ENCODE peak calls at places on chromosomes 2 and 18, in seven cellular contexts. One of them, this sample, is unnamed.
A peak's percentile ranks its signal among the peaks of the same experiment; 100 is the strongest.

GRCh38 chr2:233929352-233929843 is 12.2 kb downstream of the TRPM8 start:
- DNase-seq in heart right ventricle: no peak
- DNase-seq in HFFc6: no peak
- DNase-seq in ascending aorta: no peak
- DNase-seq in NCI-H2029: no peak
- DNase-seq in NCI-H82: no peak
- DNase-seq in stimulated activated CD4-positive, alpha-beta T cell treated with anti-CD3 and anti-CD28 coated beads, Interleukin-12 subunit alpha, Interleukin-12 subunit beta, amount 100 ng/mL, for 48 hours: no peak
- DNase-seq in this sample: no peak

GRCh38 chr2:199988176-199988575 is 32.8 kb downstream of the MAIP1 start:
- DNase-seq in stimulated activated CD4-positive, alpha-beta T cell treated with anti-CD3 and anti-CD28 coated beads, Interleukin-12 subunit alpha, Interleukin-12 subunit beta, amount 100 ng/mL, for 48 hours: no peak
- DNase-seq in HFFc6: no peak
- DNase-seq in NCI-H2029: no peak
- DNase-seq in ascending aorta: no peak
- DNase-seq in NCI-H82: peak; percentile 9
- DNase-seq in heart right ventricle: no peak
- DNase-seq in this sample: no peak

GRCh38 chr2:119756837-119757236 is 2.9 kb upstream of the PTPN4 start:
- DNase-seq in NCI-H2029: no peak
- DNase-seq in NCI-H82: no peak
- DNase-seq in ascending aorta: peak; percentile 74
- DNase-seq in HFFc6: peak; percentile 68
- DNase-seq in stimulated activated CD4-positive, alpha-beta T cell treated with anti-CD3 and anti-CD28 coated beads, Interleukin-12 subunit alpha, Interleukin-12 subunit beta, amount 100 ng/mL, for 48 hours: peak; percentile 41
- DNase-seq in heart right ventricle: peak; percentile 56
- DNase-seq in this sample: no peak

GRCh38 chr2:31528823-31529222 is 51.9 kb downstream of the SRD5A2 start:
- DNase-seq in NCI-H82: no peak
- DNase-seq in heart right ventricle: no peak
- DNase-seq in ascending aorta: no peak
- DNase-seq in HFFc6: no peak
- DNase-seq in NCI-H2029: no peak
- DNase-seq in stimulated activated CD4-positive, alpha-beta T cell treated with anti-CD3 and anti-CD28 coated beads, Interleukin-12 subunit alpha, Interleukin-12 subunit beta, amount 100 ng/mL, for 48 hours: no peak
- DNase-seq in this sample: peak; percentile 68

GRCh38 chr2:240595381-240596079 is 9.0 kb downstream of the CAPN10 start:
- DNase-seq in NCI-H82: peak; percentile 63
- DNase-seq in NCI-H2029: no peak
- DNase-seq in heart right ventricle: no peak
- DNase-seq in HFFc6: no peak
- DNase-seq in ascending aorta: peak; percentile 63
- DNase-seq in stimulated activated CD4-positive, alpha-beta T cell treated with anti-CD3 and anti-CD28 coated beads, Interleukin-12 subunit alpha, Interleukin-12 subunit beta, amount 100 ng/mL, for 48 hours: no peak
- DNase-seq in this sample: no peak

GRCh38 chr2:46421361-46421760 is 58.0 kb upstream of the TMEM247 start:
- DNase-seq in HFFc6: no peak
- DNase-seq in heart right ventricle: no peak
- DNase-seq in stimulated activated CD4-positive, alpha-beta T cell treated with anti-CD3 and anti-CD28 coated beads, Interleukin-12 subunit alpha, Interleukin-12 subunit beta, amount 100 ng/mL, for 48 hours: no peak
- DNase-seq in ascending aorta: no peak
- DNase-seq in NCI-H82: no peak
- DNase-seq in NCI-H2029: no peak
- DNase-seq in this sample: no peak

GRCh38 chr18:4858378-4859127 is 338.5 kb downstream of the AKAIN1 start:
- DNase-seq in NCI-H2029: no peak
- DNase-seq in stimulated activated CD4-positive, alpha-beta T cell treated with anti-CD3 and anti-CD28 coated beads, Interleukin-12 subunit alpha, Interleukin-12 subunit beta, amount 100 ng/mL, for 48 hours: no peak
- DNase-seq in ascending aorta: no peak
- DNase-seq in NCI-H82: no peak
- DNase-seq in heart right ventricle: no peak
- DNase-seq in HFFc6: no peak
- DNase-seq in this sample: no peak

GRCh38 chr2:238387376-238387775 is 39.4 kb upstream of the ASB1 start:
- DNase-seq in stimulated activated CD4-positive, alpha-beta T cell treated with anti-CD3 and anti-CD28 coated beads, Interleukin-12 subunit alpha, Interleukin-12 subunit beta, amount 100 ng/mL, for 48 hours: no peak
- DNase-seq in heart right ventricle: no peak
- DNase-seq in ascending aorta: no peak
- DNase-seq in NCI-H82: no peak
- DNase-seq in HFFc6: no peak
- DNase-seq in NCI-H2029: no peak
- DNase-seq in this sample: no peak

GRCh38 chr2:238564286-238564920 is 137.7 kb downstream of the ASB1 start:
- DNase-seq in NCI-H82: no peak
- DNase-seq in HFFc6: no peak
- DNase-seq in heart right ventricle: no peak
- DNase-seq in ascending aorta: no peak
- DNase-seq in stimulated activated CD4-positive, alpha-beta T cell treated with anti-CD3 and anti-CD28 coated beads, Interleukin-12 subunit alpha, Interleukin-12 subunit beta, amount 100 ng/mL, for 48 hours: no peak
- DNase-seq in NCI-H2029: no peak
- DNase-seq in this sample: no peak

GRCh38 chr18:57975805-57976204 is 68.2 kb upstream of the NEDD4L start:
- DNase-seq in HFFc6: no peak
- DNase-seq in NCI-H82: no peak
- DNase-seq in NCI-H2029: no peak
- DNase-seq in stimulated activated CD4-positive, alpha-beta T cell treated with anti-CD3 and anti-CD28 coated beads, Interleukin-12 subunit alpha, Interleukin-12 subunit beta, amount 100 ng/mL, for 48 hours: no peak
- DNase-seq in heart right ventricle: no peak
- DNase-seq in ascending aorta: no peak
- DNase-seq in this sample: no peak

GRCh38 chr2:236719192-236719635 is 149.6 kb downstream of the ACKR3 start:
- DNase-seq in NCI-H2029: no peak
- DNase-seq in stimulated activated CD4-positive, alpha-beta T cell treated with anti-CD3 and anti-CD28 coated beads, Interleukin-12 subunit alpha, Interleukin-12 subunit beta, amount 100 ng/mL, for 48 hours: no peak
- DNase-seq in heart right ventricle: no peak
- DNase-seq in NCI-H82: no peak
- DNase-seq in ascending aorta: no peak
- DNase-seq in HFFc6: no peak
- DNase-seq in this sample: no peak

GRCh38 chr2:36423172-36423571 is 67.6 kb downstream of the CRIM1 start:
- DNase-seq in stimulated activated CD4-positive, alpha-beta T cell treated with anti-CD3 and anti-CD28 coated beads, Interleukin-12 subunit alpha, Interleukin-12 subunit beta, amount 100 ng/mL, for 48 hours: no peak
- DNase-seq in NCI-H2029: no peak
- DNase-seq in NCI-H82: no peak
- DNase-seq in ascending aorta: no peak
- DNase-seq in HFFc6: no peak
- DNase-seq in heart right ventricle: no peak
- DNase-seq in this sample: no peak

GRCh38 chr18:26685438-26686173 is 137.3 kb upstream of the KCTD1 start:
- DNase-seq in NCI-H82: no peak
- DNase-seq in stimulated activated CD4-positive, alpha-beta T cell treated with anti-CD3 and anti-CD28 coated beads, Interleukin-12 subunit alpha, Interleukin-12 subunit beta, amount 100 ng/mL, for 48 hours: no peak
- DNase-seq in ascending aorta: no peak
- DNase-seq in heart right ventricle: no peak
- DNase-seq in NCI-H2029: no peak
- DNase-seq in HFFc6: no peak
- DNase-seq in this sample: no peak

GRCh38 chr2:71282493-71282892 is 49.1 kb upstream of the ZNF638 start:
- DNase-seq in heart right ventricle: no peak
- DNase-seq in NCI-H82: peak; percentile 41
- DNase-seq in NCI-H2029: no peak
- DNase-seq in ascending aorta: no peak
- DNase-seq in stimulated activated CD4-positive, alpha-beta T cell treated with anti-CD3 and anti-CD28 coated beads, Interleukin-12 subunit alpha, Interleukin-12 subunit beta, amount 100 ng/mL, for 48 hours: no peak
- DNase-seq in HFFc6: peak; percentile 1
- DNase-seq in this sample: no peak

GRCh38 chr2:46857871-46858696 is 57.5 kb downstream of the MCFD2 start:
- DNase-seq in HFFc6: peak; percentile 95
- DNase-seq in NCI-H82: no peak
- DNase-seq in NCI-H2029: no peak
- DNase-seq in stimulated activated CD4-positive, alpha-beta T cell treated with anti-CD3 and anti-CD28 coated beads, Interleukin-12 subunit alpha, Interleukin-12 subunit beta, amount 100 ng/mL, for 48 hours: no peak
- DNase-seq in heart right ventricle: no peak
- DNase-seq in ascending aorta: no peak
- DNase-seq in this sample: no peak

GRCh38 chr2:236871500-236872001 is 214.1 kb upstream of the COPS8 start:
- DNase-seq in NCI-H2029: peak; percentile 90
- DNase-seq in ascending aorta: peak; percentile 81
- DNase-seq in heart right ventricle: no peak
- DNase-seq in HFFc6: peak; percentile 96
- DNase-seq in NCI-H82: peak; percentile 59
- DNase-seq in stimulated activated CD4-positive, alpha-beta T cell treated with anti-CD3 and anti-CD28 coated beads, Interleukin-12 subunit alpha, Interleukin-12 subunit beta, amount 100 ng/mL, for 48 hours: no peak
- DNase-seq in this sample: no peak

GRCh38 chr2:24731040-24731439 is 62.2 kb downstream of the PTRHD1 start:
- DNase-seq in ascending aorta: no peak
- DNase-seq in HFFc6: no peak
- DNase-seq in NCI-H2029: no peak
- DNase-seq in heart right ventricle: no peak
- DNase-seq in stimulated activated CD4-positive, alpha-beta T cell treated with anti-CD3 and anti-CD28 coated beads, Interleukin-12 subunit alpha, Interleukin-12 subunit beta, amount 100 ng/mL, for 48 hours: no peak
- DNase-seq in NCI-H82: no peak
- DNase-seq in this sample: no peak

GRCh38 chr2:239106314-239106908 is 258.5 kb downstream of the TWIST2 start:
- DNase-seq in HFFc6: peak; percentile 61
- DNase-seq in NCI-H2029: peak; percentile 59
- DNase-seq in ascending aorta: no peak
- DNase-seq in NCI-H82: peak; percentile 60
- DNase-seq in stimulated activated CD4-positive, alpha-beta T cell treated with anti-CD3 and anti-CD28 coated beads, Interleukin-12 subunit alpha, Interleukin-12 subunit beta, amount 100 ng/mL, for 48 hours: no peak
- DNase-seq in heart right ventricle: peak; percentile 44
- DNase-seq in this sample: peak; percentile 45

GRCh38 chr2:201228271-201228911 is 31.9 kb upstream of the CASP8 start:
- DNase-seq in HFFc6: no peak
- DNase-seq in heart right ventricle: no peak
- DNase-seq in ascending aorta: no peak
- DNase-seq in NCI-H82: no peak
- DNase-seq in stimulated activated CD4-positive, alpha-beta T cell treated with anti-CD3 and anti-CD28 coated beads, Interleukin-12 subunit alpha, Interleukin-12 subunit beta, amount 100 ng/mL, for 48 hours: no peak
- DNase-seq in NCI-H2029: no peak
- DNase-seq in this sample: no peak

GRCh38 chr2:88517759-88518201 is 65.3 kb upstream of the FOXI3 start:
- DNase-seq in HFFc6: no peak
- DNase-seq in NCI-H82: peak; percentile 96
- DNase-seq in NCI-H2029: peak; percentile 22
- DNase-seq in stimulated activated CD4-positive, alpha-beta T cell treated with anti-CD3 and anti-CD28 coated beads, Interleukin-12 subunit alpha, Interleukin-12 subunit beta, amount 100 ng/mL, for 48 hours: no peak
- DNase-seq in heart right ventricle: no peak
- DNase-seq in ascending aorta: no peak
- DNase-seq in this sample: no peak

GRCh38 chr2:208077286-208077685 is 47.0 kb downstream of the CRYGD start:
- DNase-seq in NCI-H2029: no peak
- DNase-seq in ascending aorta: no peak
- DNase-seq in stimulated activated CD4-positive, alpha-beta T cell treated with anti-CD3 and anti-CD28 coated beads, Interleukin-12 subunit alpha, Interleukin-12 subunit beta, amount 100 ng/mL, for 48 hours: no peak
- DNase-seq in NCI-H82: no peak
- DNase-seq in HFFc6: peak; percentile 17
- DNase-seq in heart right ventricle: no peak
- DNase-seq in this sample: no peak

GRCh38 chr2:218897394-218898108 is 16.9 kb downstream of the WNT10A start:
- DNase-seq in NCI-H82: no peak
- DNase-seq in heart right ventricle: no peak
- DNase-seq in ascending aorta: no peak
- DNase-seq in stimulated activated CD4-positive, alpha-beta T cell treated with anti-CD3 and anti-CD28 coated beads, Interleukin-12 subunit alpha, Interleukin-12 subunit beta, amount 100 ng/mL, for 48 hours: no peak
- DNase-seq in NCI-H2029: no peak
- DNase-seq in HFFc6: no peak
- DNase-seq in this sample: no peak

GRCh38 chr2:138090330-138090729 is 126.1 kb downstream of the HNMT start:
- DNase-seq in HFFc6: peak; percentile 41
- DNase-seq in ascending aorta: no peak
- DNase-seq in stimulated activated CD4-positive, alpha-beta T cell treated with anti-CD3 and anti-CD28 coated beads, Interleukin-12 subunit alpha, Interleukin-12 subunit beta, amount 100 ng/mL, for 48 hours: no peak
- DNase-seq in heart right ventricle: no peak
- DNase-seq in NCI-H2029: peak; percentile 49
- DNase-seq in NCI-H82: peak; percentile 47
- DNase-seq in this sample: no peak

GRCh38 chr2:139478191-139478914 is 698.2 kb upstream of the NXPH2 start:
- DNase-seq in NCI-H82: peak; percentile 94
- DNase-seq in HFFc6: no peak
- DNase-seq in ascending aorta: no peak
- DNase-seq in stimulated activated CD4-positive, alpha-beta T cell treated with anti-CD3 and anti-CD28 coated beads, Interleukin-12 subunit alpha, Interleukin-12 subunit beta, amount 100 ng/mL, for 48 hours: no peak
- DNase-seq in NCI-H2029: no peak
- DNase-seq in heart right ventricle: no peak
- DNase-seq in this sample: no peak

GRCh38 chr2:72138011-72138881 is 9.4 kb downstream of the CYP26B1 start:
- DNase-seq in stimulated activated CD4-positive, alpha-beta T cell treated with anti-CD3 and anti-CD28 coated beads, Interleukin-12 subunit alpha, Interleukin-12 subunit beta, amount 100 ng/mL, for 48 hours: no peak
- DNase-seq in NCI-H82: no peak
- DNase-seq in NCI-H2029: no peak
- DNase-seq in HFFc6: no peak
- DNase-seq in ascending aorta: peak; percentile 65
- DNase-seq in heart right ventricle: no peak
- DNase-seq in this sample: no peak

GRCh38 chr2:226580403-226580802 is 219.2 kb downstream of the IRS1 start:
- DNase-seq in NCI-H2029: no peak
- DNase-seq in HFFc6: no peak
- DNase-seq in ascending aorta: no peak
- DNase-seq in NCI-H82: no peak
- DNase-seq in stimulated activated CD4-positive, alpha-beta T cell treated with anti-CD3 and anti-CD28 coated beads, Interleukin-12 subunit alpha, Interleukin-12 subunit beta, amount 100 ng/mL, for 48 hours: no peak
- DNase-seq in heart right ventricle: no peak
- DNase-seq in this sample: no peak

GRCh38 chr2:197028230-197028629 is 101.7 kb upstream of the PGAP1 start:
- DNase-seq in NCI-H2029: no peak
- DNase-seq in HFFc6: peak; percentile 55
- DNase-seq in heart right ventricle: no peak
- DNase-seq in stimulated activated CD4-positive, alpha-beta T cell treated with anti-CD3 and anti-CD28 coated beads, Interleukin-12 subunit alpha, Interleukin-12 subunit beta, amount 100 ng/mL, for 48 hours: no peak
- DNase-seq in NCI-H82: no peak
- DNase-seq in ascending aorta: no peak
- DNase-seq in this sample: no peak

GRCh38 chr2:16225545-16225944 is 285.2 kb downstream of the MYCN start:
- DNase-seq in NCI-H82: peak; percentile 27
- DNase-seq in NCI-H2029: no peak
- DNase-seq in stimulated activated CD4-positive, alpha-beta T cell treated with anti-CD3 and anti-CD28 coated beads, Interleukin-12 subunit alpha, Interleukin-12 subunit beta, amount 100 ng/mL, for 48 hours: no peak
- DNase-seq in ascending aorta: no peak
- DNase-seq in HFFc6: no peak
- DNase-seq in heart right ventricle: no peak
- DNase-seq in this sample: no peak

GRCh38 chr2:33437297-33437696 is 39.2 kb upstream of the RASGRP3 start:
- DNase-seq in HFFc6: peak; percentile 95
- DNase-seq in stimulated activated CD4-positive, alpha-beta T cell treated with anti-CD3 and anti-CD28 coated beads, Interleukin-12 subunit alpha, Interleukin-12 subunit beta, amount 100 ng/mL, for 48 hours: no peak
- DNase-seq in heart right ventricle: no peak
- DNase-seq in NCI-H82: no peak
- DNase-seq in ascending aorta: no peak
- DNase-seq in NCI-H2029: no peak
- DNase-seq in this sample: no peak

GRCh38 chr2:127735537-127736399 is 34.5 kb downstream of the SFT2D3 start:
- DNase-seq in stimulated activated CD4-positive, alpha-beta T cell treated with anti-CD3 and anti-CD28 coated beads, Interleukin-12 subunit alpha, Interleukin-12 subunit beta, amount 100 ng/mL, for 48 hours: no peak
- DNase-seq in NCI-H82: no peak
- DNase-seq in HFFc6: no peak
- DNase-seq in ascending aorta: no peak
- DNase-seq in NCI-H2029: no peak
- DNase-seq in heart right ventricle: no peak
- DNase-seq in this sample: no peak

GRCh38 chr2:147506889-147507288 is 337.9 kb upstream of the ACVR2A start:
- DNase-seq in heart right ventricle: no peak
- DNase-seq in NCI-H2029: no peak
- DNase-seq in ascending aorta: no peak
- DNase-seq in NCI-H82: no peak
- DNase-seq in stimulated activated CD4-positive, alpha-beta T cell treated with anti-CD3 and anti-CD28 coated beads, Interleukin-12 subunit alpha, Interleukin-12 subunit beta, amount 100 ng/mL, for 48 hours: no peak
- DNase-seq in HFFc6: no peak
- DNase-seq in this sample: no peak

GRCh38 chr2:217220228-217221013 is 360.6 kb upstream of the TNP1 start:
- DNase-seq in heart right ventricle: no peak
- DNase-seq in NCI-H2029: no peak
- DNase-seq in NCI-H82: no peak
- DNase-seq in stimulated activated CD4-positive, alpha-beta T cell treated with anti-CD3 and anti-CD28 coated beads, Interleukin-12 subunit alpha, Interleukin-12 subunit beta, amount 100 ng/mL, for 48 hours: no peak
- DNase-seq in ascending aorta: peak; percentile 66
- DNase-seq in HFFc6: no peak
- DNase-seq in this sample: peak; percentile 37

GRCh38 chr18:42030586-42031182 is 75.7 kb downstream of the PIK3C3 start:
- DNase-seq in ascending aorta: no peak
- DNase-seq in NCI-H2029: no peak
- DNase-seq in stimulated activated CD4-positive, alpha-beta T cell treated with anti-CD3 and anti-CD28 coated beads, Interleukin-12 subunit alpha, Interleukin-12 subunit beta, amount 100 ng/mL, for 48 hours: no peak
- DNase-seq in heart right ventricle: no peak
- DNase-seq in NCI-H82: peak; percentile 40
- DNase-seq in HFFc6: peak; percentile 23
- DNase-seq in this sample: no peak

GRCh38 chr2:237962432-237963084 is 4.3 kb upstream of the UBE2F start:
- DNase-seq in heart right ventricle: no peak
- DNase-seq in ascending aorta: no peak
- DNase-seq in NCI-H2029: no peak
- DNase-seq in stimulated activated CD4-positive, alpha-beta T cell treated with anti-CD3 and anti-CD28 coated beads, Interleukin-12 subunit alpha, Interleukin-12 subunit beta, amount 100 ng/mL, for 48 hours: no peak
- DNase-seq in HFFc6: no peak
- DNase-seq in NCI-H82: no peak
- DNase-seq in this sample: no peak

GRCh38 chr2:232981767-232982360 is 31.2 kb downstream of the NGEF start:
- DNase-seq in HFFc6: no peak
- DNase-seq in ascending aorta: peak; percentile 35
- DNase-seq in stimulated activated CD4-positive, alpha-beta T cell treated with anti-CD3 and anti-CD28 coated beads, Interleukin-12 subunit alpha, Interleukin-12 subunit beta, amount 100 ng/mL, for 48 hours: no peak
- DNase-seq in heart right ventricle: no peak
- DNase-seq in NCI-H2029: no peak
- DNase-seq in NCI-H82: no peak
- DNase-seq in this sample: no peak